ENCODE peak calls at places on chromosomes 12 and 14, in four cellular contexts. E is hippocampal formation, R is cerebellum, D is NCI-H1092. A is an unnamed sample.

GRCh38 chr12:62598846-62599245 is 132.2 kb downstream of the MON2 start:
- DNase-seq in E (no peak), R (no peak), D (no peak), A (no peak)

GRCh38 chr12:51275088-51275487 is 4.9 kb upstream of the SMAGP start:
- DNase-seq in E (no peak), R (no peak), D (no peak), A (no peak)

GRCh38 chr12:21666722-21667121 is 9.1 kb upstream of the LDHB start:
- DNase-seq in E (no peak), R (no peak), D (peak), A (no peak)

GRCh38 chr12:94873368-94874085 is 130.0 kb downstream of the NDUFA12 start:
- DNase-seq in E (no peak), R (peak), D (no peak), A (peak)

GRCh38 chr14:101074124-101075024 is 170.9 kb upstream of the RTL1 start:
- DNase-seq in E (no peak), R (no peak), D (no peak), A (no peak)

GRCh38 chr14:82385043-82385442 is 851.4 kb upstream of the SEL1L start:
- DNase-seq in E (no peak), R (no peak), D (peak), A (no peak)

GRCh38 chr14:78417532-78417931 is 247.4 kb downstream of the NRXN3 start:
- DNase-seq in E (no peak), R (no peak), D (no peak), A (no peak)

GRCh38 chr14:77145975-77146740 is 4.6 kb upstream of the ZDHHC22 start:
- DNase-seq in E (no peak), R (no peak), D (no peak), A (no peak)

GRCh38 chr12:66365718-66366485 is 63.6 kb downstream of the HELB start:
- DNase-seq in E (no peak), R (no peak), D (no peak), A (no peak)

GRCh38 chr12:112971248-112971647 is 7.1 kb upstream of the OAS2 start:
- DNase-seq in E (no peak), R (no peak), D (no peak), A (no peak)

GRCh38 chr12:116222358-116222757 is 55.1 kb downstream of the MED13L start:
- DNase-seq in E (no peak), R (no peak), D (peak), A (peak)

GRCh38 chr12:32897688-32898573 is 1.4 kb upstream of the PKP2 start:
- DNase-seq in E (no peak), R (no peak), D (no peak), A (peak)

GRCh38 chr12:48686037-48686595 is 4.1 kb upstream of the KANSL2 start:
- DNase-seq in E (no peak), R (no peak), D (no peak), A (no peak)

GRCh38 chr14:102863381-102863780 is 59.1 kb upstream of the AMN start:
- DNase-seq in E (no peak), R (no peak), D (no peak), A (no peak)

GRCh38 chr12:113912761-113913295 is 53.3 kb downstream of the RBM19 start:
- DNase-seq in E (peak), R (peak), D (no peak), A (peak)

GRCh38 chr12:118035194-118036041 is 18.9 kb downstream of the RFC5 start:
- DNase-seq in E (no peak), R (peak), D (peak), A (no peak)

GRCh38 chr14:79972230-79972629 is 239.1 kb downstream of the DIO2 start:
- DNase-seq in E (no peak), R (peak), D (no peak), A (no peak)

GRCh38 chr12:43789941-43790340 is 16.2 kb downstream of the TWF1 start:
- DNase-seq in E (no peak), R (no peak), D (peak), A (peak)

GRCh38 chr12:112198120-112198733 is 72.9 kb downstream of the TRAFD1 start:
- DNase-seq in E (peak), R (peak), D (peak), A (peak)

GRCh38 chr12:52168019-52168717 is 23.6 kb downstream of the KRT80 start:
- DNase-seq in E (no peak), R (no peak), D (no peak), A (no peak)

GRCh38 chr12:92394895-92395294 is 249.2 kb upstream of the BTG1 start:
- DNase-seq in E (no peak), R (no peak), D (no peak), A (no peak)

GRCh38 chr12:73106296-73106695 is 834.1 kb downstream of the TRHDE start:
- DNase-seq in E (no peak), R (no peak), D (no peak), A (no peak)

GRCh38 chr12:6982532-6982931 is 11.8 kb downstream of the EMG1 start:
- DNase-seq in E (no peak), R (no peak), D (no peak), A (no peak)

GRCh38 chr12:105736498-105736897 is 402.3 kb downstream of the NUAK1 start:
- DNase-seq in E (no peak), R (no peak), D (no peak), A (no peak)

GRCh38 chr14:95557291-95557690 is 22.4 kb downstream of the GLRX5 start:
- DNase-seq in E (no peak), R (no peak), D (no peak), A (no peak)

GRCh38 chr12:13135336-13136178 is 32.1 kb upstream of the GSG1 start:
- DNase-seq in E (no peak), R (no peak), D (no peak), A (no peak)

GRCh38 chr12:57620936-57621496 is 9.8 kb downstream of the ARHGEF25 start:
- DNase-seq in E (no peak), R (no peak), D (no peak), A (no peak)

GRCh38 chr12:46678441-46678840 is 147.4 kb downstream of the SLC38A4 start:
- DNase-seq in E (no peak), R (no peak), D (no peak), A (no peak)